ENCODE peak calls at places on chromosomes 12 and 14, in five cellular contexts. One of them, this sample, is unnamed.

GRCh38 chr14:74612346-74613021 is 447 bp upstream of the LTBP2 start:
- DNase-seq in PC-9: peak; percentile 99
- DNase-seq in uterus: peak; percentile 83
- DNase-seq in brain microvascular endothelial cell: peak; percentile 55
- DNase-seq in heart left ventricle: peak; percentile 88
- DNase-seq in this sample: no peak

GRCh38 chr14:61642246-61642982 is 52.9 kb upstream of the HIF1A start:
- DNase-seq in brain microvascular endothelial cell: peak; percentile 15
- DNase-seq in uterus: no peak
- DNase-seq in heart left ventricle: no peak
- DNase-seq in PC-9: no peak
- DNase-seq in this sample: no peak

GRCh38 chr12:49643961-49644619 is 20.7 kb downstream of the PRPF40B start:
- DNase-seq in PC-9: no peak
- DNase-seq in heart left ventricle: no peak
- DNase-seq in uterus: no peak
- DNase-seq in brain microvascular endothelial cell: no peak
- DNase-seq in this sample: no peak

GRCh38 chr12:18462437-18462836 is 201.1 kb downstream of the PIK3C2G start:
- DNase-seq in heart left ventricle: no peak
- DNase-seq in uterus: no peak
- DNase-seq in brain microvascular endothelial cell: peak; percentile 26
- DNase-seq in PC-9: no peak
- DNase-seq in this sample: no peak

GRCh38 chr12:8742501-8742900 is 44.7 kb downstream of the RIMKLB start:
- DNase-seq in uterus: no peak
- DNase-seq in brain microvascular endothelial cell: peak; percentile 50
- DNase-seq in PC-9: peak; percentile 27
- DNase-seq in heart left ventricle: no peak
- DNase-seq in this sample: no peak

GRCh38 chr12:48177985-48178384 is 5.5 kb upstream of the CCDC184 start:
- DNase-seq in PC-9: no peak
- DNase-seq in uterus: no peak
- DNase-seq in heart left ventricle: no peak
- DNase-seq in brain microvascular endothelial cell: no peak
- DNase-seq in this sample: no peak

GRCh38 chr14:105351920-105352871 is 37.6 kb downstream of the PACS2 start:
- DNase-seq in uterus: peak; percentile 83
- DNase-seq in PC-9: peak; percentile 79
- DNase-seq in brain microvascular endothelial cell: peak; percentile 82
- DNase-seq in heart left ventricle: peak; percentile 81
- DNase-seq in this sample: peak; percentile 79

GRCh38 chr12:123900898-123901376 is 71.7 kb downstream of the CCDC92 start:
- DNase-seq in PC-9: no peak
- DNase-seq in brain microvascular endothelial cell: no peak
- DNase-seq in uterus: no peak
- DNase-seq in heart left ventricle: no peak
- DNase-seq in this sample: no peak

GRCh38 chr14:91945776-91946305 is 1.7 kb downstream of the FBLN5 start:
- DNase-seq in uterus: no peak
- DNase-seq in PC-9: no peak
- DNase-seq in brain microvascular endothelial cell: no peak
- DNase-seq in heart left ventricle: no peak
- DNase-seq in this sample: no peak

GRCh38 chr14:51041853-51042252 is 53.1 kb downstream of the TRIM9 start:
- DNase-seq in brain microvascular endothelial cell: no peak
- DNase-seq in PC-9: no peak
- DNase-seq in uterus: no peak
- DNase-seq in heart left ventricle: no peak
- DNase-seq in this sample: no peak

GRCh38 chr14:20684662-20685456 is 499 bp downstream of the RNASE4 start:
- DNase-seq in uterus: peak; percentile 62
- DNase-seq in heart left ventricle: peak; percentile 35
- DNase-seq in brain microvascular endothelial cell: peak; percentile 38
- DNase-seq in PC-9: no peak
- DNase-seq in this sample: no peak

GRCh38 chr14:64584185-64584584 is 34.4 kb downstream of the PPP1R36 start:
- DNase-seq in uterus: no peak
- DNase-seq in heart left ventricle: no peak
- DNase-seq in brain microvascular endothelial cell: no peak
- DNase-seq in PC-9: no peak
- DNase-seq in this sample: no peak

GRCh38 chr12:123398177-123398916 is 14.4 kb downstream of the KMT5A start:
- DNase-seq in heart left ventricle: peak; percentile 79
- DNase-seq in PC-9: no peak
- DNase-seq in uterus: peak; percentile 52
- DNase-seq in brain microvascular endothelial cell: peak; percentile 62
- DNase-seq in this sample: peak; percentile 10

GRCh38 chr12:49093746-49094103 is 876 bp downstream of the DHH start:
- DNase-seq in brain microvascular endothelial cell: no peak
- DNase-seq in uterus: no peak
- DNase-seq in PC-9: no peak
- DNase-seq in heart left ventricle: no peak
- DNase-seq in this sample: no peak

GRCh38 chr12:94649349-94650142 is 811 bp downstream of the TMCC3 start:
- DNase-seq in heart left ventricle: peak; percentile 50
- DNase-seq in PC-9: peak; percentile 54
- DNase-seq in brain microvascular endothelial cell: peak; percentile 26
- DNase-seq in uterus: peak; percentile 51
- DNase-seq in this sample: peak; percentile 64

GRCh38 chr14:63551338-63551737 is 8.2 kb upstream of the PPP2R5E start:
- DNase-seq in brain microvascular endothelial cell: no peak
- DNase-seq in heart left ventricle: no peak
- DNase-seq in uterus: no peak
- DNase-seq in PC-9: no peak
- DNase-seq in this sample: no peak

GRCh38 chr14:93064411-93065271 is 51.1 kb downstream of the ITPK1 start:
- DNase-seq in brain microvascular endothelial cell: peak; percentile 57
- DNase-seq in heart left ventricle: peak; percentile 59
- DNase-seq in PC-9: no peak
- DNase-seq in uterus: no peak
- DNase-seq in this sample: no peak

GRCh38 chr12:76137611-76138010 is 53.1 kb upstream of the NAP1L1 start:
- DNase-seq in uterus: no peak
- DNase-seq in heart left ventricle: no peak
- DNase-seq in brain microvascular endothelial cell: peak; percentile 57
- DNase-seq in PC-9: no peak
- DNase-seq in this sample: no peak

GRCh38 chr14:69865701-69866365 is 13.4 kb upstream of the SMOC1 start:
- DNase-seq in PC-9: no peak
- DNase-seq in uterus: no peak
- DNase-seq in brain microvascular endothelial cell: no peak
- DNase-seq in heart left ventricle: no peak
- DNase-seq in this sample: no peak

GRCh38 chr12:1928439-1929121 is 10.1 kb upstream of the CACNA2D4 start:
- DNase-seq in heart left ventricle: no peak
- DNase-seq in uterus: peak; percentile 17
- DNase-seq in PC-9: no peak
- DNase-seq in brain microvascular endothelial cell: no peak
- DNase-seq in this sample: no peak

GRCh38 chr14:34931206-34931605 is 51.6 kb upstream of the SRP54 start:
- DNase-seq in brain microvascular endothelial cell: no peak
- DNase-seq in heart left ventricle: no peak
- DNase-seq in PC-9: peak; percentile 3
- DNase-seq in uterus: no peak
- DNase-seq in this sample: no peak

GRCh38 chr12:19916193-19916498 is 452.2 kb upstream of the PDE3A start:
- DNase-seq in brain microvascular endothelial cell: no peak
- DNase-seq in uterus: no peak
- DNase-seq in heart left ventricle: no peak
- DNase-seq in PC-9: no peak
- DNase-seq in this sample: no peak

GRCh38 chr12:6328945-6329692 is 12.8 kb downstream of the TNFRSF1A start:
- DNase-seq in heart left ventricle: no peak
- DNase-seq in brain microvascular endothelial cell: no peak
- DNase-seq in PC-9: no peak
- DNase-seq in uterus: no peak
- DNase-seq in this sample: no peak

GRCh38 chr14:64501326-64502171 is 2.1 kb downstream of the ZBTB25 start:
- DNase-seq in brain microvascular endothelial cell: peak; percentile 22
- DNase-seq in PC-9: peak; percentile 57
- DNase-seq in heart left ventricle: peak; percentile 70
- DNase-seq in uterus: peak; percentile 78
- DNase-seq in this sample: peak; percentile 34

GRCh38 chr12:43742106-43742505 is 16.5 kb downstream of the PUS7L start:
- DNase-seq in heart left ventricle: no peak
- DNase-seq in brain microvascular endothelial cell: peak; percentile 75
- DNase-seq in uterus: no peak
- DNase-seq in PC-9: no peak
- DNase-seq in this sample: no peak

GRCh38 chr14:97930191-97930590 is 1133.0 kb downstream of the VRK1 start:
- DNase-seq in heart left ventricle: no peak
- DNase-seq in uterus: no peak
- DNase-seq in PC-9: no peak
- DNase-seq in brain microvascular endothelial cell: no peak
- DNase-seq in this sample: no peak

GRCh38 chr12:92253301-92253700 is 107.7 kb upstream of the BTG1 start:
- DNase-seq in heart left ventricle: no peak
- DNase-seq in brain microvascular endothelial cell: no peak
- DNase-seq in PC-9: no peak
- DNase-seq in uterus: no peak
- DNase-seq in this sample: no peak

GRCh38 chr12:92244036-92244435 is 98.4 kb upstream of the BTG1 start:
- DNase-seq in PC-9: no peak
- DNase-seq in brain microvascular endothelial cell: no peak
- DNase-seq in heart left ventricle: no peak
- DNase-seq in uterus: peak; percentile 42
- DNase-seq in this sample: no peak

DNA sequence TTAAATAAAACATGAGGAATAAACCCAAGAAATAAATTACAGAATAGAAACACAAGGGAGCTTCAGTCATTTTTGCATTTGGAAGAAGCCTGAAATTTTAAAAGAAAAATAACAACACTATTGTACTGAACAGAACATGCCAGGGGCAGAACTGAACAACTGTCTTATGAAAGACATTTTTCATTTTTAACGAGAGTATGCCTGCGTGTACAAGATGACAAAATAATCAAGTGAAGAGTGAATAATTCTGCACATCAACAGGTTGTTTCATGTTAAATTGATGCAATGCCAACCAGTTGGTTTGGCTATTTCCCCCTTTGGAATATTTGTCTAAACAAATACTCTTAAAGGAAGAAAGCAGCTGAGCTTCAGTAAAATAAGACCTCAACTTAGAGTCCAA is 103.3 kb upstream of the BTG1 start:
- DNase-seq in PC-9: no peak
- DNase-seq in brain microvascular endothelial cell: no peak
- DNase-seq in heart left ventricle: no peak
- DNase-seq in uterus: no peak
- DNase-seq in this sample: no peak
- H3K27ac ChIP-seq in PC-9: no peak overlapping the region
- H3K27ac ChIP-seq in brain microvascular endothelial cell: no peak overlapping the region
- H3K27ac ChIP-seq in heart left ventricle: no peak overlapping the region
- H3K27ac ChIP-seq in uterus: no peak overlapping the region
- H3K27ac ChIP-seq in this sample: no peak overlapping the region

GRCh38 chr12:42469355-42470006 is 120.1 kb downstream of the PRICKLE1 start:
- DNase-seq in PC-9: no peak
- DNase-seq in brain microvascular endothelial cell: no peak
- DNase-seq in heart left ventricle: no peak
- DNase-seq in uterus: no peak
- DNase-seq in this sample: no peak

GRCh38 chr12:42468341-42468821 is 121.2 kb downstream of the PRICKLE1 start:
- DNase-seq in uterus: no peak
- DNase-seq in brain microvascular endothelial cell: no peak
- DNase-seq in heart left ventricle: peak; percentile 69
- DNase-seq in PC-9: no peak
- DNase-seq in this sample: no peak

GRCh38 chr12:42473130-42473529 is 116.4 kb downstream of the PRICKLE1 start:
- DNase-seq in uterus: no peak
- DNase-seq in heart left ventricle: no peak
- DNase-seq in brain microvascular endothelial cell: peak; percentile 8
- DNase-seq in PC-9: no peak
- DNase-seq in this sample: no peak

GRCh38 chr12:42473561-42473960 is 116.0 kb downstream of the PRICKLE1 start:
- DNase-seq in uterus: no peak
- DNase-seq in brain microvascular endothelial cell: no peak
- DNase-seq in heart left ventricle: no peak
- DNase-seq in PC-9: no peak
- DNase-seq in this sample: no peak

GRCh38 chr12:42468853-42469252 is 120.7 kb downstream of the PRICKLE1 start:
- DNase-seq in uterus: no peak
- DNase-seq in brain microvascular endothelial cell: no peak
- DNase-seq in heart left ventricle: no peak
- DNase-seq in PC-9: no peak
- DNase-seq in this sample: no peak
- H3K27ac ChIP-seq in uterus: no peak overlapping the region
- H3K27ac ChIP-seq in brain microvascular endothelial cell: no peak overlapping the region
- H3K27ac ChIP-seq in heart left ventricle: no peak overlapping the region
- H3K27ac ChIP-seq in PC-9: no peak overlapping the region
- H3K27ac ChIP-seq in this sample: no peak overlapping the region

DNA sequence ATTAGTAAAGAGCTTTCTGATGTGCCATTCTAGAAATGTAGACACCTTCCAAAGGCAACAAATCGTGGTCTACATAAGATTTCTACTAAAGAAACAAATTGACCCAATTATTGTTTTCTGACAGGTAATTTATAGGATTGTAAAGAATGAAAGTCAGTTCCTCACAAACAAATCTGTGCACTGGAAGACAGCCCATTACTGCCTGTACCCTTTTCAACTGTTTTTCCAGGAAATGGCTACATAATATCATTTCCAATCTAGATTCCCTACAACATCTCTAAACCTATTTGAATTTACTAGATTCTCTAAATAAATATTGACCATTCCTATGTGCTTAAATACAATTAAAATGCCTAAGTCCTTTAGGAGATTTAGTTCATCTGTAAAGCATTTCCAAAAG is 939.1 kb downstream of the FSCB start:
- DNase-seq in heart left ventricle: no peak
- DNase-seq in PC-9: no peak
- DNase-seq in uterus: no peak
- DNase-seq in brain microvascular endothelial cell: no peak
- DNase-seq in this sample: no peak
- H3K27ac ChIP-seq in heart left ventricle: no peak overlapping the region
- H3K27ac ChIP-seq in PC-9: no peak overlapping the region
- H3K27ac ChIP-seq in uterus: no peak overlapping the region
- H3K27ac ChIP-seq in brain microvascular endothelial cell: no peak overlapping the region
- H3K27ac ChIP-seq in this sample: no peak overlapping the region

DNA sequence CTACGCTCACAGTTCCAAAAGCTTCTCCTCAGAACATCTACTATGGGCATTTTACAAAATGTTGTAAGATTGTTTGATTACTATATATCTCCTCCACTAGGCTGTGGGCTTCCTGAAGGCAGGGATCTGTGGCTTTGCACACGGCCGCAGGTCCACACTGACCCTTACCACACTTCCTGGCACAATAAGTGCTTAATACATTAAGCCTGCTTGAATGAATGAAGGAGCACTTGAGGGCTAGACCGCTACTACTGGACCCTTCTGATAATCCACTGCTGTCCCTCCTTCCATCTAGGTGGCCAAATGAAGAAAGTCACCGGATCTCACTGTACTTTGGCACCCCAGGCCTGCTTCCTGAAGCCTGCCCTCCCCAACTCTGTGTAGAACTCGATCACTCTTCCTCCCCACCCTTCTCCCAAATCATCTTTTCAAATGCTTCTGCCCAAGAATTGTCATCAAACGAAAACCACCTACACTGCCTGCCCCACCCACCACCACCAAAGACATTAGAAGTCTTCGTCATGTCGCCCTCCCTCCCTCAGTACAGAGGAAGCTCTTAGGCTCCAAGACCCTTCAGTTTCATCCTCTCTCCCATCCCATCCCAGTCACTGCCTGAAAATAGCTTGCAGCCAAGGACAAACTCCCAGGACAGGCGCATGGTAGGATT is 596 bp upstream of the ZBTB39 start:
- DNase-seq in PC-9: no peak
- DNase-seq in brain microvascular endothelial cell: no peak
- DNase-seq in heart left ventricle: no peak
- DNase-seq in uterus: no peak
- DNase-seq in this sample: no peak
- H3K27ac ChIP-seq in PC-9: no peak overlapping the region
- H3K27ac ChIP-seq in brain microvascular endothelial cell: no peak overlapping the region
- H3K27ac ChIP-seq in heart left ventricle: no peak overlapping the region
- H3K27ac ChIP-seq in uterus: peak overlapping the region; percentile 71
- H3K27ac ChIP-seq in this sample: peak overlapping the region; percentile 53